ENCODE peak calls at places on chromosomes 5 and 9, in six cellular contexts. J is WTC11, X is lower leg skin, Q is ovary, I is CD14-positive monocyte, P is WERI-Rb-1. Z is an unnamed sample.

GRCh38 chr5:33281507-33281906 is 159.3 kb upstream of the TARS1 start:
- DNase-seq in I (no peak), J (no peak), P (no peak), Q (no peak), X (no peak), Z (no peak)

GRCh38 chr9:14907360-14907685 is 2.9 kb downstream of the FREM1 start:
- DNase-seq in J (peak), X (no peak), I (no peak), P (no peak), Q (no peak), Z (no peak)

GRCh38 chr5:118397231-118397630 is 591.1 kb downstream of the DTWD2 start:
- DNase-seq in J (no peak), P (no peak), Q (no peak), I (no peak), X (no peak), Z (no peak)

GRCh38 chr5:37840036-37840909 is at the start of gene GDNF:
- DNase-seq in I (no peak), X (no peak), P (peak), Q (peak), J (peak), Z (no peak)

GRCh38 chr9:81431662-81432061 is 257.7 kb downstream of the TLE1 start:
- DNase-seq in X (no peak), Q (no peak), P (no peak), I (no peak), J (no peak), Z (no peak)

GRCh38 chr5:32454821-32455220 is 10.3 kb upstream of the ZFR start:
- DNase-seq in J (no peak), I (no peak), P (no peak), Q (no peak), X (no peak), Z (no peak)

GRCh38 chr5:109697339-109697738 is 7.6 kb downstream of the MAN2A1 start:
- DNase-seq in X (no peak), I (no peak), J (no peak), P (no peak), Q (no peak), Z (no peak)

GRCh38 chr5:174735498-174736350 is 11.3 kb downstream of the MSX2 start:
- DNase-seq in J (peak), I (no peak), Q (no peak), X (no peak), P (no peak), Z (no peak)

GRCh38 chr5:155943516-155944407 is 383.2 kb upstream of the SGCD start:
- DNase-seq in P (peak), J (peak), Q (peak), I (no peak), X (no peak), Z (peak)

GRCh38 chr5:149411738-149412519 is 32.8 kb upstream of the IL17B start:
- DNase-seq in X (no peak), I (no peak), P (no peak), J (no peak), Q (peak), Z (no peak)

GRCh38 chr9:88537743-88538055 is 2.7 kb downstream of the NXNL2 start:
- DNase-seq in J (no peak), Q (peak), P (no peak), X (peak), I (peak), Z (peak)

GRCh38 chr9:121233906-121234901 is 32.5 kb upstream of the RAB14 start:
- DNase-seq in P (no peak), I (peak), X (peak), J (no peak), Q (no peak), Z (no peak)

GRCh38 chr5:147081256-147081872 is 153.5 kb upstream of the STK32A start:
- DNase-seq in J (no peak), X (no peak), P (no peak), I (no peak), Q (no peak), Z (no peak)

GRCh38 chr5:126969548-126969947 is 60.8 kb downstream of the MARCHF3 start:
- DNase-seq in Q (no peak), I (no peak), P (no peak), X (no peak), J (no peak), Z (no peak)

GRCh38 chr9:136617746-136618577 is 44.8 kb upstream of the EGFL7 start:
- DNase-seq in X (no peak), J (no peak), I (peak), Q (no peak), P (no peak), Z (no peak)

GRCh38 chr5:43555895-43556606 is 826 bp downstream of the PAIP1 start:
- DNase-seq in I (peak), P (peak), Q (peak), J (peak), X (peak), Z (peak)

GRCh38 chr5:127826011-127826410 is 122.8 kb downstream of the CCDC192 start:
- DNase-seq in X (no peak), P (no peak), I (no peak), Q (no peak), J (no peak), Z (no peak)

GRCh38 chr9:2634158-2634557 is 12.6 kb downstream of the VLDLR start:
- DNase-seq in X (no peak), J (no peak), I (no peak), P (no peak), Q (no peak), Z (no peak)

GRCh38 chr9:81634915-81635516 is 54.3 kb downstream of the TLE1 start:
- DNase-seq in X (no peak), Q (no peak), I (no peak), P (no peak), J (no peak), Z (no peak)

GRCh38 chr5:119512277-119512676 is 60.0 kb downstream of the HSD17B4 start:
- DNase-seq in J (no peak), I (no peak), X (no peak), P (no peak), Q (no peak), Z (no peak)

GRCh38 chr9:80509358-80509757 is 937.6 kb downstream of the TLE4 start:
- DNase-seq in Q (no peak), I (no peak), J (no peak), X (no peak), P (no peak), Z (no peak)

GRCh38 chr5:75465480-75465879 is 45.9 kb downstream of the CERT1 start:
- DNase-seq in X (no peak), J (no peak), P (no peak), I (no peak), Q (no peak), Z (no peak)

GRCh38 chr5:108830705-108831276 is 83.1 kb downstream of the FER start:
- DNase-seq in I (no peak), J (no peak), Q (no peak), P (no peak), X (no peak), Z (no peak)

GRCh38 chr5:81638471-81638870 is 112.4 kb downstream of the SSBP2 start:
- DNase-seq in P (no peak), I (no peak), X (no peak), J (no peak), Q (no peak), Z (no peak)

DNA sequence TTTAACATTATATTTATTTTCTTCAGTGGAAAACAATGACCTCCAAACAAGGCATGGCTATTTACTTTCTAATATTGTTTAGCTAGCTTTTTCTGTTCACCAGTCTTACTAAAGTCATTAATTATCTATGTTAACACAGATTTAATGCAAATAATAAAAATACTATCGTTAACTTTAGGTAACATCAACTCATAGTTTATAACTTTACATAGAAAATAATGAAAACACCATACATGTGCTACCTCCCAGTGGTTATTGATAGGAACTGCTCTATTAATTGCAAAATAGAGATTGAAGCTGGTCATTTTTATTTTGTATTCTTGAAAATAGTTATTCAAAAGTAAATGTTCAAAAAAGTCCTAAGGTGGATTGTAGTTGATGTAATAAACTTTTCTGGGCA is 78.3 kb upstream of the HCN1 start:
- DNase-seq in P (no peak), Q (no peak), X (no peak), I (no peak), J (no peak), Z (no peak)
- TF ChIP-seq CTCF in P (peak), Q (no peak), X (no peak), I (no peak), J (no peak), Z (peak)

DNA sequence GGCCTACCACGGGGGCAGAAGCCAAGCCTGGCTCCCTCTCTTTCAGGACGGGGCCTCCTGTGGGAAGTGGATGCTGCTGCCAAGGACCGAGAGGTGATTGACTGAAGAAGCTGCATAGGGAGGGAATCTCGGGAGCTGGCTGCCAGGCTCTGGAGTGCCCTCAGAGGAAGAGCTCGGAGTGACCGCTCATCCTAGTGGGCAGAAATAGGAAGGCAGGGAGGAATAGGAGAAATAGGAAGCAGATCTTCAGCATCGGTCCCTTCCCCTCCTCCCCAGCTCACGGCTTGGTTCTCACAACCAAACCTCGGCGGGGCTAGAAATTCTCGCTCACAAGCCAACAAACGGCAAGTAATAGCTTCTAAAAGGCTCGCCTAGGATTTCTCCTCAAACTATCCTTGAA is 159.9 kb upstream of the RAI14 start:
- DNase-seq in P (no peak), J (peak), I (no peak), X (no peak), Q (no peak), Z (no peak)
- TF ChIP-seq CTCF in P (no peak), J (no peak), I (no peak), X (no peak), Q (no peak), Z (no peak)

GRCh38 chr5:139862803-139863202 is 67.2 kb downstream of the PSD2 start:
- DNase-seq in P (peak), J (no peak), I (no peak), Q (no peak), X (no peak), Z (no peak)
- TF ChIP-seq CTCF in P (peak), J (no peak), I (no peak), Q (no peak), X (no peak), Z (no peak)

GRCh38 chr5:168296687-168297086 is 5.2 kb downstream of the WWC1 start:
- DNase-seq in J (no peak), P (no peak), X (no peak), Q (no peak), I (no peak), Z (no peak)

GRCh38 chr5:168292783-168293696 is 1.6 kb downstream of the WWC1 start:
- DNase-seq in I (no peak), X (no peak), Q (no peak), J (peak), P (peak), Z (no peak)

GRCh38 chr5:168298949-168299348 is 7.5 kb downstream of the WWC1 start:
- DNase-seq in J (no peak), X (no peak), Q (no peak), P (no peak), I (no peak), Z (no peak)

GRCh38 chr5:168291961-168292782 is 727 bp downstream of the WWC1 start:
- DNase-seq in P (peak), Q (no peak), X (no peak), J (peak), I (no peak), Z (no peak)

GRCh38 chr5:168295574-168296201 is 4.2 kb downstream of the WWC1 start:
- DNase-seq in X (no peak), I (no peak), P (no peak), J (peak), Q (no peak), Z (no peak)
- TF ChIP-seq CTCF in X (no peak), I (no peak), P (peak), J (peak), Q (no peak), Z (no peak)

Z was measured in activated CD8-positive, alpha-beta T cell treated with anti-CD3 and anti-CD28 coated beads for 36 hours.